ENCODE peak calls at places on chromosomes 5 and 9, in five cellular contexts. A, G, H, K and N are unnamed samples.
A peak's percentile ranks its signal among the peaks of the same experiment; 100 is the strongest.

GRCh38 chr9:33750839-33751339 is 44.5 kb upstream of the PRSS3 start:
- DNase-seq in A (no peak), G (no peak), H (no peak), K (no peak), N (no peak)

GRCh38 chr9:129887210-129888084 is 52.2 kb downstream of the USP20 start:
- DNase-seq in A (no peak), G (no peak), H (peak; percentile 67), K (no peak), N (no peak)

GRCh38 chr5:154771383-154771901 is 16.3 kb downstream of the LARP1 start:
- DNase-seq in A (no peak), G (no peak), H (no peak), K (peak; percentile 58), N (no peak)

GRCh38 chr9:33019797-33020196 is 5.3 kb upstream of the DNAJA1 start:
- DNase-seq in A (no peak), G (no peak), H (no peak), K (no peak), N (no peak)

GRCh38 chr5:176817369-176817841 is 7.0 kb downstream of the UNC5A start:
- DNase-seq in A (no peak), G (no peak), H (no peak), K (peak; percentile 89), N (no peak)

GRCh38 chr9:120904999-120905793 is 21.4 kb downstream of the TRAF1 start:
- DNase-seq in A (no peak), G (no peak), H (no peak), K (no peak), N (no peak)

GRCh38 chr9:86940774-86941173 is 6.5 kb downstream of the GAS1 start:
- DNase-seq in A (no peak), G (no peak), H (no peak), K (peak; percentile 80), N (no peak)

GRCh38 chr9:101458955-101459631 is 23.5 kb upstream of the ALDOB start:
- DNase-seq in A (no peak), G (no peak), H (peak; percentile 43), K (peak; percentile 75), N (peak; percentile 69)

GRCh38 chr9:16230731-16231130 is 639.7 kb downstream of the BNC2 start:
- DNase-seq in A (no peak), G (no peak), H (no peak), K (no peak), N (no peak)

GRCh38 chr5:132905938-132906337 is 32.5 kb downstream of the LEAP2 start:
- DNase-seq in A (no peak), G (no peak), H (no peak), K (no peak), N (peak; percentile 23)

GRCh38 chr9:88777498-88778312 is 213.6 kb upstream of the S1PR3 start:
- DNase-seq in A (no peak), G (no peak), H (no peak), K (peak; percentile 70), N (no peak)
- H3K4me1 ChIP-seq in A (peaks cover 35% of the 10 kb centered on the region), G (peaks cover 35% of the 10 kb centered on the region), H (peaks cover 56% of the 10 kb centered on the region), K (peaks cover 65% of the 10 kb centered on the region), N (no peaks in the 10 kb centered on the region)

GRCh38 chr9:135461936-135462335 is 17.6 kb upstream of the PPP1R26 start:
- DNase-seq in A (no peak), G (no peak), H (no peak), K (no peak), N (no peak)
- TF ChIP-seq CTCF in A (no peak), G (no peak), H (no peak), K (no peak), N (no peak)

GRCh38 chr5:983568-983967 is 25.0 kb upstream of the NKD2 start:
- DNase-seq in A (no peak), G (no peak), H (no peak), K (no peak), N (no peak)
- H3K4me3 ChIP-seq in A (no peak overlapping the region), G (no peak overlapping the region), H (no peak overlapping the region), K (no peak overlapping the region), N (no peak overlapping the region)

GRCh38 chr5:178492278-178492677 is 97.9 kb downstream of the COL23A1 start:
- DNase-seq in A (no peak), G (no peak), H (no peak), K (no peak), N (no peak)
- H3K4me1 ChIP-seq in A (no peaks in the 10 kb centered on the region), G (no peaks in the 10 kb centered on the region), H (no peaks in the 10 kb centered on the region), K (peaks cover 12% of the 10 kb centered on the region), N (no peaks in the 10 kb centered on the region)

GRCh38 chr5:180618830-180619562 is 27.7 kb upstream of the SCGB3A1 start:
- DNase-seq in A (no peak), G (no peak), H (no peak), K (peak; percentile 82), N (no peak)
- TF ChIP-seq CTCF in A (peak; percentile 25), G (no peak), H (peak; percentile 23), K (peak; percentile 65), N (no peak)